ENCODE peak calls at places on chromosome 10, in five cellular contexts. One of them, this sample, is unnamed.
A peak's percentile ranks its signal among the peaks of the same experiment; 100 is the strongest.

GRCh38 chr10:23461557-23461956 is 22.7 kb downstream of the OTUD1 start:
- DNase-seq in lower lobe of right lung: no peak
- DNase-seq in cardiac fibroblast: no peak
- DNase-seq in AG09309: no peak
- DNase-seq in endothelial cell: no peak
- DNase-seq in this sample: no peak

GRCh38 chr10:98088186-98088971 is 46.1 kb upstream of the R3HCC1L start:
- DNase-seq in lower lobe of right lung: no peak
- DNase-seq in cardiac fibroblast: peak; percentile 55
- DNase-seq in AG09309: peak; percentile 7
- DNase-seq in endothelial cell: no peak
- DNase-seq in this sample: no peak

GRCh38 chr10:62744136-62744535 is 60.4 kb upstream of the ADO start:
- DNase-seq in lower lobe of right lung: no peak
- DNase-seq in cardiac fibroblast: no peak
- DNase-seq in AG09309: no peak
- DNase-seq in endothelial cell: no peak
- DNase-seq in this sample: no peak

GRCh38 chr10:77667426-77668324 is 30.1 kb upstream of the KCNMA1 start:
- DNase-seq in lower lobe of right lung: no peak
- DNase-seq in cardiac fibroblast: no peak
- DNase-seq in AG09309: no peak
- DNase-seq in endothelial cell: no peak
- DNase-seq in this sample: no peak

GRCh38 chr10:27558612-27559020 is 54.5 kb downstream of the RAB18 start:
- DNase-seq in lower lobe of right lung: no peak
- DNase-seq in cardiac fibroblast: peak; percentile 68
- DNase-seq in AG09309: peak; percentile 20
- DNase-seq in endothelial cell: peak; percentile 47
- DNase-seq in this sample: no peak

GRCh38 chr10:69087600-69088470 is at the start of gene SRGN:
- DNase-seq in lower lobe of right lung: peak; percentile 57
- DNase-seq in cardiac fibroblast: peak; percentile 98
- DNase-seq in AG09309: peak; percentile 59
- DNase-seq in endothelial cell: no peak
- DNase-seq in this sample: peak; percentile 75

GRCh38 chr10:61877882-61878281 is 23.6 kb upstream of the ARID5B start:
- DNase-seq in lower lobe of right lung: no peak
- DNase-seq in cardiac fibroblast: no peak
- DNase-seq in AG09309: no peak
- DNase-seq in endothelial cell: no peak
- DNase-seq in this sample: no peak

GRCh38 chr10:69679736-69680135 is 49.7 kb downstream of the FAM241B start:
- DNase-seq in lower lobe of right lung: no peak
- DNase-seq in cardiac fibroblast: no peak
- DNase-seq in AG09309: no peak
- DNase-seq in endothelial cell: no peak
- DNase-seq in this sample: no peak

GRCh38 chr10:71975087-71975890 is 11.1 kb downstream of the CHST3 start:
- DNase-seq in lower lobe of right lung: no peak
- DNase-seq in cardiac fibroblast: peak; percentile 19
- DNase-seq in AG09309: no peak
- DNase-seq in endothelial cell: no peak
- DNase-seq in this sample: no peak

GRCh38 chr10:5466451-5466996 is 32.8 kb downstream of the CALML5 start:
- DNase-seq in lower lobe of right lung: peak; percentile 80
- DNase-seq in cardiac fibroblast: peak; percentile 78
- DNase-seq in AG09309: no peak
- DNase-seq in endothelial cell: no peak
- DNase-seq in this sample: no peak

GRCh38 chr10:93752761-93753160 is 5.0 kb upstream of the LGI1 start:
- DNase-seq in lower lobe of right lung: no peak
- DNase-seq in cardiac fibroblast: peak; percentile 45
- DNase-seq in AG09309: peak; percentile 17
- DNase-seq in endothelial cell: no peak
- DNase-seq in this sample: no peak

GRCh38 chr10:35463878-35464277 is 127.6 kb downstream of the CCNY start:
- DNase-seq in lower lobe of right lung: no peak
- DNase-seq in cardiac fibroblast: no peak
- DNase-seq in AG09309: no peak
- DNase-seq in endothelial cell: no peak
- DNase-seq in this sample: no peak

GRCh38 chr10:129775681-129776080 is 188.4 kb downstream of the EBF3 start:
- DNase-seq in lower lobe of right lung: peak; percentile 15
- DNase-seq in cardiac fibroblast: no peak
- DNase-seq in AG09309: no peak
- DNase-seq in endothelial cell: no peak
- DNase-seq in this sample: peak; percentile 3

GRCh38 chr10:72952901-72953223 is 1.7 kb downstream of the PLA2G12B start:
- DNase-seq in lower lobe of right lung: no peak
- DNase-seq in cardiac fibroblast: no peak
- DNase-seq in AG09309: no peak
- DNase-seq in endothelial cell: no peak
- DNase-seq in this sample: no peak

GRCh38 chr10:47164126-47164799 is 135.7 kb upstream of the GDF10 start:
- DNase-seq in lower lobe of right lung: no peak
- DNase-seq in cardiac fibroblast: peak; percentile 65
- DNase-seq in AG09309: peak; percentile 70
- DNase-seq in endothelial cell: no peak
- DNase-seq in this sample: no peak

GRCh38 chr10:77422491-77423338 is 214.9 kb downstream of the KCNMA1 start:
- DNase-seq in lower lobe of right lung: no peak
- DNase-seq in cardiac fibroblast: peak; percentile 61
- DNase-seq in AG09309: no peak
- DNase-seq in endothelial cell: no peak
- DNase-seq in this sample: no peak

GRCh38 chr10:77505431-77506334 is 131.9 kb downstream of the KCNMA1 start:
- DNase-seq in lower lobe of right lung: no peak
- DNase-seq in cardiac fibroblast: peak; percentile 66
- DNase-seq in AG09309: peak; percentile 88
- DNase-seq in endothelial cell: no peak
- DNase-seq in this sample: no peak

GRCh38 chr10:13788701-13789447 is 202.1 kb downstream of the PRPF18 start:
- DNase-seq in lower lobe of right lung: no peak
- DNase-seq in cardiac fibroblast: peak; percentile 62
- DNase-seq in AG09309: no peak
- DNase-seq in endothelial cell: no peak
- DNase-seq in this sample: no peak

GRCh38 chr10:63684257-63684936 is 163.2 kb downstream of the REEP3 start:
- DNase-seq in lower lobe of right lung: no peak
- DNase-seq in cardiac fibroblast: no peak
- DNase-seq in AG09309: no peak
- DNase-seq in endothelial cell: no peak
- DNase-seq in this sample: no peak

GRCh38 chr10:121440461-121440860 is 157.8 kb downstream of the FGFR2 start:
- DNase-seq in lower lobe of right lung: no peak
- DNase-seq in cardiac fibroblast: no peak
- DNase-seq in AG09309: no peak
- DNase-seq in endothelial cell: no peak
- DNase-seq in this sample: no peak

GRCh38 chr10:66924674-66925345 is 1.0 kb upstream of the LRRTM3 start:
- DNase-seq in lower lobe of right lung: no peak
- DNase-seq in cardiac fibroblast: no peak
- DNase-seq in AG09309: no peak
- DNase-seq in endothelial cell: no peak
- DNase-seq in this sample: no peak

GRCh38 chr10:118163227-118163626 is 116.5 kb upstream of the RAB11FIP2 start:
- DNase-seq in lower lobe of right lung: no peak
- DNase-seq in cardiac fibroblast: no peak
- DNase-seq in AG09309: no peak
- DNase-seq in endothelial cell: no peak
- DNase-seq in this sample: no peak

GRCh38 chr10:5981529-5981928 is 4.2 kb upstream of the IL15RA start:
- DNase-seq in lower lobe of right lung: no peak
- DNase-seq in cardiac fibroblast: no peak
- DNase-seq in AG09309: no peak
- DNase-seq in endothelial cell: no peak
- DNase-seq in this sample: no peak

GRCh38 chr10:5038703-5039102 is 35.0 kb upstream of the AKR1C2 start:
- DNase-seq in lower lobe of right lung: no peak
- DNase-seq in cardiac fibroblast: peak; percentile 42
- DNase-seq in AG09309: no peak
- DNase-seq in endothelial cell: no peak
- DNase-seq in this sample: no peak

GRCh38 chr10:109587366-109587765 is 335.9 kb downstream of the XPNPEP1 start:
- DNase-seq in lower lobe of right lung: no peak
- DNase-seq in cardiac fibroblast: no peak
- DNase-seq in AG09309: no peak
- DNase-seq in endothelial cell: no peak
- DNase-seq in this sample: no peak

GRCh38 chr10:64648915-64649314 is 1127.7 kb downstream of the REEP3 start:
- DNase-seq in lower lobe of right lung: no peak
- DNase-seq in cardiac fibroblast: no peak
- DNase-seq in AG09309: no peak
- DNase-seq in endothelial cell: no peak
- DNase-seq in this sample: no peak

GRCh38 chr10:66642217-66642616 is 283.6 kb upstream of the LRRTM3 start:
- DNase-seq in lower lobe of right lung: no peak
- DNase-seq in cardiac fibroblast: no peak
- DNase-seq in AG09309: no peak
- DNase-seq in endothelial cell: no peak
- DNase-seq in this sample: no peak

GRCh38 chr10:68223535-68224165 is 8.3 kb downstream of the ATOH7 start:
- DNase-seq in lower lobe of right lung: no peak
- DNase-seq in cardiac fibroblast: no peak
- DNase-seq in AG09309: no peak
- DNase-seq in endothelial cell: no peak
- DNase-seq in this sample: no peak

GRCh38 chr10:116763440-116763839 is 21.1 kb upstream of the HSPA12A start:
- DNase-seq in lower lobe of right lung: no peak
- DNase-seq in cardiac fibroblast: no peak
- DNase-seq in AG09309: no peak
- DNase-seq in endothelial cell: no peak
- DNase-seq in this sample: no peak

GRCh38 chr10:60573342-60573741 is 183.7 kb upstream of the ANK3 start:
- DNase-seq in lower lobe of right lung: no peak
- DNase-seq in cardiac fibroblast: no peak
- DNase-seq in AG09309: no peak
- DNase-seq in endothelial cell: no peak
- DNase-seq in this sample: no peak

GRCh38 chr10:86287966-86288579 is 78.5 kb downstream of the GRID1 start:
- DNase-seq in lower lobe of right lung: no peak
- DNase-seq in cardiac fibroblast: no peak
- DNase-seq in AG09309: no peak
- DNase-seq in endothelial cell: peak; percentile 2
- DNase-seq in this sample: no peak

GRCh38 chr10:21508987-21509334 is 16.5 kb downstream of the SKIDA1 start:
- DNase-seq in lower lobe of right lung: no peak
- DNase-seq in cardiac fibroblast: no peak
- DNase-seq in AG09309: no peak
- DNase-seq in endothelial cell: no peak
- DNase-seq in this sample: no peak

GRCh38 chr10:116331815-116332214 is 7.6 kb downstream of the CCDC172 start:
- DNase-seq in lower lobe of right lung: no peak
- DNase-seq in cardiac fibroblast: no peak
- DNase-seq in AG09309: no peak
- DNase-seq in endothelial cell: no peak
- DNase-seq in this sample: no peak

GRCh38 chr10:89032141-89032814 is 41.7 kb downstream of the FAS start:
- DNase-seq in lower lobe of right lung: peak; percentile 76
- DNase-seq in cardiac fibroblast: peak; percentile 74
- DNase-seq in AG09309: peak; percentile 27
- DNase-seq in endothelial cell: no peak
- DNase-seq in this sample: no peak

GRCh38 chr10:52394246-52394645 is 80.2 kb downstream of the DKK1 start:
- DNase-seq in lower lobe of right lung: no peak
- DNase-seq in cardiac fibroblast: no peak
- DNase-seq in AG09309: no peak
- DNase-seq in endothelial cell: no peak
- DNase-seq in this sample: no peak

GRCh38 chr10:78973901-78974408 is 94.8 kb upstream of the ZMIZ1 start:
- DNase-seq in lower lobe of right lung: peak; percentile 82
- DNase-seq in cardiac fibroblast: peak; percentile 88
- DNase-seq in AG09309: no peak
- DNase-seq in endothelial cell: peak; percentile 87
- DNase-seq in this sample: no peak
- TF ChIP-seq CTCF in lower lobe of right lung: no peak
- TF ChIP-seq CTCF in cardiac fibroblast: no peak
- TF ChIP-seq CTCF in AG09309: peak; percentile 14
- TF ChIP-seq CTCF in endothelial cell: no peak
- TF ChIP-seq CTCF in this sample: no peak

DNA sequence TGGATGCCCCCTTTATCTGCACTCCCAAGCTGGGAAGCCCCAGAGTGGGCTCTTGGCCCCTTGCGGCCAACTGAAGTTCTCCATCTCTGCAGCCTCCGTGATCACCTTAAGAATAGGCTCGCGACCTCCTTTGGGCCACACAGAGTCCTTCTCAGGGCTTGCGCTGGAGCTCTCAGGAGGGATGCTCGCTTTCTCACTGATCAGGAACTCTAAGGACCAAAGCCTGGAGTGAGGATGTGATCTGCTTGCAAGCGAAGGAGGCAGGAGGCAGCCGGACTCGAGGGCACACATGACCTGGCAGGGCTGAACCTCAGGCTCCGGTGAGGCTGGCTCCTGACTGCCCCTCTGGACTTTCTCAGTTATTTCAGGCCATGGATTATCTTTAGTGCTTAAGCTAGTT is 192.1 kb upstream of the MKI67 start:
- DNase-seq in lower lobe of right lung: no peak
- DNase-seq in cardiac fibroblast: no peak
- DNase-seq in AG09309: no peak
- DNase-seq in endothelial cell: no peak
- DNase-seq in this sample: no peak
- TF ChIP-seq CTCF in lower lobe of right lung: no peak
- TF ChIP-seq CTCF in cardiac fibroblast: no peak
- TF ChIP-seq CTCF in AG09309: no peak
- TF ChIP-seq CTCF in endothelial cell: no peak
- TF ChIP-seq CTCF in this sample: no peak

GRCh38 chr10:3783721-3784432 is 1.1 kb downstream of the KLF6 start:
- DNase-seq in lower lobe of right lung: no peak
- DNase-seq in cardiac fibroblast: peak; percentile 90
- DNase-seq in AG09309: no peak
- DNase-seq in endothelial cell: no peak
- DNase-seq in this sample: no peak

GRCh38 chr10:3785251-3785848 is 341 bp upstream of the KLF6 start:
- DNase-seq in lower lobe of right lung: peak; percentile 99
- DNase-seq in cardiac fibroblast: peak; percentile 99
- DNase-seq in AG09309: peak; percentile 91
- DNase-seq in endothelial cell: peak; percentile 100
- DNase-seq in this sample: peak; percentile 100

GRCh38 chr10:3783313-3783689 is 1.7 kb downstream of the KLF6 start:
- DNase-seq in lower lobe of right lung: peak; percentile 69
- DNase-seq in cardiac fibroblast: peak; percentile 93
- DNase-seq in AG09309: no peak
- DNase-seq in endothelial cell: peak; percentile 34
- DNase-seq in this sample: peak; percentile 63

GRCh38 chr10:3785849-3786290 is 861 bp upstream of the KLF6 start:
- DNase-seq in lower lobe of right lung: no peak
- DNase-seq in cardiac fibroblast: peak; percentile 65
- DNase-seq in AG09309: no peak
- DNase-seq in endothelial cell: peak; percentile 39
- DNase-seq in this sample: peak; percentile 54

GRCh38 chr10:3784510-3785250 is at the start of gene KLF6:
- DNase-seq in lower lobe of right lung: peak; percentile 77
- DNase-seq in cardiac fibroblast: peak; percentile 64
- DNase-seq in AG09309: no peak
- DNase-seq in endothelial cell: peak; percentile 36
- DNase-seq in this sample: no peak
- TF ChIP-seq CTCF in lower lobe of right lung: no peak
- TF ChIP-seq CTCF in cardiac fibroblast: no peak
- TF ChIP-seq CTCF in AG09309: no peak
- TF ChIP-seq CTCF in endothelial cell: no peak
- TF ChIP-seq CTCF in this sample: no peak

GRCh38 chr10:99276848-99277486 is 41.3 kb upstream of the HPSE2 start:
- DNase-seq in lower lobe of right lung: no peak
- DNase-seq in cardiac fibroblast: peak; percentile 7
- DNase-seq in AG09309: no peak
- DNase-seq in endothelial cell: no peak
- DNase-seq in this sample: no peak
- TF ChIP-seq CTCF in lower lobe of right lung: no peak
- TF ChIP-seq CTCF in cardiac fibroblast: peak; percentile 33
- TF ChIP-seq CTCF in AG09309: peak; percentile 31
- TF ChIP-seq CTCF in endothelial cell: peak; percentile 73
- TF ChIP-seq CTCF in this sample: no peak

This sample was measured in natural killer cell.